ENCODE peak calls at places on chromosomes 1 and 21, in seven cellular contexts. K is ovary; B is lower lobe of right lung; U is PC-3; M is body of pancreas; N is CD8-positive, alpha-beta T cell; T is IMR-90. R is an unnamed sample.

GRCh38 chr1:162250004-162250730 is 126.5 kb downstream of the SPATA46 start:
- DNase-seq in B (no peak), N (no peak), T (no peak), U (no peak), K (no peak), M (no peak), R (peak; percentile 69)

GRCh38 chr1:212470059-212470458 is 37.3 kb downstream of the NENF start:
- DNase-seq in M (peak; percentile 60), U (peak; percentile 99), K (peak; percentile 84), N (no peak), T (peak; percentile 99), B (no peak), R (no peak)

GRCh38 chr1:92356956-92357355 is 58.1 kb downstream of the RPAP2 start:
- DNase-seq in B (no peak), K (no peak), U (peak; percentile 42), N (no peak), M (no peak), T (peak; percentile 88), R (no peak)

GRCh38 chr1:121587777-121588176 is 403.0 kb downstream of the SRGAP2C start:
- DNase-seq in U (peak; percentile 85), B (no peak), K (no peak), T (no peak), M (no peak), N (no peak), R (no peak)

GRCh38 chr1:18972991-18973390 is 16.5 kb upstream of the IFFO2 start:
- DNase-seq in B (no peak), K (no peak), T (peak; percentile 34), N (no peak), U (no peak), M (no peak), R (no peak)

GRCh38 chr21:36456714-36457399 is 23.1 kb downstream of the CLDN14 start:
- DNase-seq in T (no peak), B (no peak), K (no peak), N (no peak), U (no peak), M (peak; percentile 18), R (no peak)

GRCh38 chr1:10795305-10796021 is 983 bp downstream of the CASZ1 start:
- DNase-seq in B (peak; percentile 63), T (no peak), N (no peak), U (peak; percentile 11), M (no peak), K (no peak), R (peak; percentile 66)

GRCh38 chr1:155244368-155245162 is 10.7 kb downstream of the ENTREP3 start:
- DNase-seq in M (peak; percentile 98), N (peak; percentile 93), B (peak; percentile 96), U (peak; percentile 99), K (peak; percentile 97), T (peak; percentile 100), R (peak; percentile 99)

GRCh38 chr1:185300152-185300551 is 16.9 kb downstream of the IVNS1ABP start:
- DNase-seq in T (no peak), N (no peak), U (peak; percentile 6), K (no peak), B (no peak), M (no peak), R (no peak)

GRCh38 chr1:192002063-192002462 is 156.2 kb upstream of the RGS18 start:
- DNase-seq in N (no peak), K (no peak), T (no peak), U (no peak), M (no peak), B (no peak), R (no peak)

GRCh38 chr1:235304549-235305451 is 23.2 kb downstream of the ARID4B start:
- DNase-seq in K (no peak), M (peak; percentile 26), T (peak; percentile 31), B (no peak), U (no peak), N (no peak), R (no peak)

GRCh38 chr1:28437924-28438699 is 67.7 kb upstream of the RCC1 start:
- DNase-seq in M (peak; percentile 87), U (peak; percentile 97), K (peak; percentile 56), N (no peak), T (peak; percentile 96), B (peak; percentile 84), R (peak; percentile 58)

GRCh38 chr1:204031098-204031710 is 41.7 kb upstream of the SOX13 start:
- DNase-seq in M (no peak), T (no peak), B (no peak), U (no peak), K (no peak), N (no peak), R (no peak)

GRCh38 chr1:115331531-115332331 is 6.3 kb downstream of the NGF start:
- DNase-seq in M (no peak), K (no peak), U (no peak), B (no peak), N (no peak), T (peak; percentile 83), R (no peak)

GRCh38 chr21:29316029-29316742 is 17.5 kb downstream of the BACH1 start:
- DNase-seq in T (no peak), B (no peak), N (no peak), K (no peak), U (no peak), M (no peak), R (no peak)

DNA sequence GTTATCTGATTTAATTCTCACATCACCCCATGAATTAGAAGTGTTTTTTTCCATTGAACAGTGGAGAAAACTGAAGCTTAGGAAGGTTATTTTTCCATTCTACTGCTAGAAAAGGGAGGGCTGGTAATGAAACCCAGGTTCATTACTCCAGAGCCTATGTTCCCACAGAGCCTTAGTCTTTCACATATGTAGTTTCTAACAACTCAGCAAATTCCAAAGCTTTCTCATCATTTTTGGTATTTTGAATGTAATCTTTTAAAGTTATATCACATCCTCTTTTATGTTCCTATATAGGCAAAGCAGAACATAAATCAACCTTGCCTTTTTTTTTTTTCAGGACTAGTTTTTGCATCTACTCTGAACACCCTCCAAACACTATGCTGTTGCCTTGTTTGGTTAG is 131.9 kb upstream of the BEND5 start:
- DNase-seq in K (no peak), B (no peak), U (no peak), T (no peak), M (no peak), N (no peak), R (no peak)
- H3K4me1 ChIP-seq in K (no peaks in the 10 kb centered on the region), B (no peaks in the 10 kb centered on the region), U (no peaks in the 10 kb centered on the region), T (no peaks in the 10 kb centered on the region), M (no peaks in the 10 kb centered on the region), N (no peaks in the 10 kb centered on the region), R (no peaks in the 10 kb centered on the region)

DNA sequence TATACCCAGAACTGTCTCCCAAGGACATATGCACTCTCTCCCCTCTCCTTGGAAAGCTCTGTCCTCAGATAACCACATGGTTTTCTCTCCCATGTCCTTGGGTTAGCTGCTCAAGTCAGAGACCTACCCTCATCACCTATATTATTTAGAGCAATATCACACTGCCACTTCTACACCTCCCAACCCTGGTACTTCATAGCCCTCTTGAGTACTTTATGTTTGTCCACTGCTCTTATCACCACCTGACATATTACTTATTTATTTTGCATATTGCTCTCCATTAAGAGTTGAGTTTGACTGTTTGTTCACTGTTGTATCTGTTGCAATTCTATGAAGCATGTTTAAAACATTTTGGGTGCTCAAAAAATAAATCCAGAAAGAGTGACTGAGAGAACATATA is 126.3 kb upstream of the ATP1B1 start:
- DNase-seq in N (no peak), K (no peak), T (no peak), B (no peak), U (no peak), M (no peak), R (no peak)
- H3K27me3 ChIP-seq in N (no peaks in the 10 kb centered on the region), K (no peaks in the 10 kb centered on the region), T (no peaks in the 10 kb centered on the region), B (no peaks in the 10 kb centered on the region), U (no peaks in the 10 kb centered on the region), M (no peaks in the 10 kb centered on the region), R (no peaks in the 10 kb centered on the region)

GRCh38 chr1:176719478-176719877 is 256.5 kb downstream of the PAPPA2 start:
- DNase-seq in T (no peak), U (no peak), B (no peak), K (no peak), M (no peak), N (no peak), R (no peak)

GRCh38 chr1:176720835-176721234 is 257.9 kb downstream of the PAPPA2 start:
- DNase-seq in U (no peak), T (no peak), N (no peak), K (no peak), B (no peak), M (no peak), R (no peak)

DNA sequence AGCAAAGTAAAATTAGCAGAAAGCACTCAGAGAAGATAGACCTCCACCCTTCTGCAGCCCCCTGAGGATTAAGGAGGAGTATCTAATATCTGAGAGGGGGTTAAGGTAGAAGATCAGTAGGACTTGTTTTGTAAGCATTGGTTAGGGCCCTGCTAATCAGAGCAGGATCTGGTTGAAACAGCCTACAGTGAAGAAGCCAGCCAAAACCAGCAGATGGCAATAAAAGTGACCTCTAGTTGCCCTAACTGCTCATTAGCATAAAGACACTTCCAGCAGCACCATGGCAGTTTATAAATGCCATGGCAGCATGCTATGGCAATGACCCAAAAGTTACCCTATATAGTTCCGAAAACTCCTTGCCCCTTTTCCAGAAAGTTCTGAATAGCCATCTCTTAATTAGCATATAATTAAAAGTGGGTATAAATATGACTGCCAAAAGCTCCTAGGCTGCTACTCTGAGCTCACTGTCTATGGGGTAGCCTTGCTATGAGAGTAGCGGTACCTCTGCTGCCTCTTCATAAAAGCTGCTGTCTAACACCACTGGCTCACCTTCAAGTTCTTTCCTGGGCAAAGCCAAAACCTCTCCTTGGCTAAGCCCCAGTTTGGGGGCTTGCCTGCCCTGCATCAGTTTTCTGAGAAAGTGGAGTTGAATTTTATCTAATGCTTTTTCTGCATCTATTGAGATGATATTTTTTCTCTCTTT is 254.2 kb downstream of the PAPPA2 start:
- DNase-seq in K (no peak), B (no peak), N (no peak), U (no peak), M (no peak), T (no peak), R (no peak)
- TF ChIP-seq CTCF in K (no peak), B (no peak), N (no peak), U (no peak), M (no peak), T (no peak), R (peak; percentile 20)

GRCh38 chr1:26911399-26912146 is 2.2 kb downstream of the NR0B2 start:
- DNase-seq in T (no peak), K (no peak), B (no peak), U (no peak), M (no peak), N (no peak), R (no peak)
- H3K4me1 ChIP-seq in T (no peaks in the 10 kb centered on the region), K (no peaks in the 10 kb centered on the region), B (peaks cover 8% of the 10 kb centered on the region), U (peaks cover 15% of the 10 kb centered on the region), M (peaks cover 70% of the 10 kb centered on the region), N (no peaks in the 10 kb centered on the region), R (peaks cover 18% of the 10 kb centered on the region)

R was measured in endodermal cell.